ENCODE peak calls at places on chromosomes 1 and 21, in four cellular contexts. H, Q, E and W are unnamed samples. For H3K4me1, the result is how much of the 10 kb centered on the place peaks cover.

GRCh38 chr1:18946550-18947381 is 9.7 kb downstream of the IFFO2 start:
- DNase-seq in H (no peak), Q (no peak), E (no peak), W (no peak)

GRCh38 chr1:206935491-206936067 is 10.7 kb downstream of the PIGR start:
- DNase-seq in H (peak), Q (peak), E (peak), W (no peak)

GRCh38 chr21:38956791-38957571 is 151.3 kb downstream of the ETS2 start:
- DNase-seq in H (no peak), Q (peak), E (no peak), W (no peak)

GRCh38 chr1:187264995-187265602 is 436.4 kb downstream of the PLA2G4A start:
- DNase-seq in H (peak), Q (peak), E (no peak), W (no peak)

GRCh38 chr1:88052162-88052561 is 631.9 kb upstream of the PKN2 start:
- DNase-seq in H (no peak), Q (no peak), E (no peak), W (no peak)

GRCh38 chr1:28898267-28898955 is 16.0 kb upstream of the EPB41 start:
- DNase-seq in H (no peak), Q (no peak), E (no peak), W (no peak)

GRCh38 chr1:94723899-94724298 is 96.3 kb upstream of the SLC44A3 start:
- DNase-seq in H (no peak), Q (peak), E (no peak), W (no peak)

GRCh38 chr1:218778731-218779130 is 394.9 kb upstream of the LYPLAL1 start:
- DNase-seq in H (no peak), Q (no peak), E (no peak), W (no peak)

GRCh38 chr1:27868932-27869718 is 3.2 kb upstream of the THEMIS2 start:
- DNase-seq in H (no peak), Q (no peak), E (peak), W (no peak)

GRCh38 chr1:180083164-180083563 is 71.5 kb upstream of the QSOX1 start:
- DNase-seq in H (no peak), Q (peak), E (no peak), W (no peak)

GRCh38 chr1:42318601-42319000 is 16.4 kb downstream of the FOXJ3 start:
- DNase-seq in H (no peak), Q (no peak), E (no peak), W (no peak)

GRCh38 chr1:216566809-216567208 is 143.6 kb upstream of the USH2A start:
- DNase-seq in H (no peak), Q (peak), E (no peak), W (no peak)

GRCh38 chr21:46028547-46029200 is 47.1 kb downstream of the COL6A1 start:
- DNase-seq in H (no peak), Q (peak), E (no peak), W (no peak)

GRCh38 chr21:26840206-26840605 is 5.0 kb downstream of the ADAMTS1 start:
- DNase-seq in H (no peak), Q (no peak), E (no peak), W (no peak)

GRCh38 chr1:6954596-6954995 is 169.3 kb downstream of the CAMTA1 start:
- DNase-seq in H (no peak), Q (no peak), E (no peak), W (no peak)

GRCh38 chr1:226717256-226717909 is 21.7 kb downstream of the ITPKB start:
- DNase-seq in H (no peak), Q (no peak), E (peak), W (no peak)

GRCh38 chr1:24233684-24234600 is 46.9 kb upstream of the IFNLR1 start:
- DNase-seq in H (no peak), Q (peak), E (no peak), W (no peak)

GRCh38 chr1:58574816-58575215 is 2.2 kb downstream of the TACSTD2 start:
- DNase-seq in H (no peak), Q (no peak), E (no peak), W (no peak)

GRCh38 chr21:45370575-45370974 is 34.4 kb upstream of the COL18A1 start:
- DNase-seq in H (no peak), Q (no peak), E (no peak), W (no peak)

GRCh38 chr1:32205401-32206370 is at the start of gene IQCC:
- DNase-seq in H (peak), Q (peak), E (peak), W (peak)

GRCh38 chr1:47763456-47764171 is 233.6 kb downstream of the TRABD2B start:
- DNase-seq in H (peak), Q (peak), E (no peak), W (peak)

GRCh38 chr1:64900916-64901315 is 65.4 kb downstream of the JAK1 start:
- DNase-seq in H (no peak), Q (no peak), E (no peak), W (no peak)

GRCh38 chr1:208256091-208256490 is 11.9 kb upstream of the PLXNA2 start:
- DNase-seq in H (no peak), Q (no peak), E (no peak), W (no peak)

GRCh38 chr1:41846595-41846994 is 72.1 kb downstream of the HIVEP3 start:
- DNase-seq in H (no peak), Q (peak), E (no peak), W (no peak)

GRCh38 chr1:47837866-47838561 is 159.2 kb downstream of the TRABD2B start:
- DNase-seq in H (no peak), Q (no peak), E (peak), W (peak)

GRCh38 chr1:95951291-95951690 is 717.3 kb downstream of the RWDD3 start:
- DNase-seq in H (no peak), Q (no peak), E (no peak), W (no peak)

GRCh38 chr1:10534519-10534918 is 59.8 kb downstream of the PEX14 start:
- DNase-seq in H (no peak), Q (no peak), E (no peak), W (no peak)

GRCh38 chr1:10539411-10540043 is 64.8 kb downstream of the PEX14 start:
- DNase-seq in H (no peak), Q (peak), E (no peak), W (no peak)

GRCh38 chr1:10538608-10539355 is 64.0 kb downstream of the PEX14 start:
- DNase-seq in H (no peak), Q (peak), E (no peak), W (no peak)

GRCh38 chr1:10537082-10537766 is 62.5 kb downstream of the PEX14 start:
- DNase-seq in H (no peak), Q (peak), E (no peak), W (no peak)

DNA sequence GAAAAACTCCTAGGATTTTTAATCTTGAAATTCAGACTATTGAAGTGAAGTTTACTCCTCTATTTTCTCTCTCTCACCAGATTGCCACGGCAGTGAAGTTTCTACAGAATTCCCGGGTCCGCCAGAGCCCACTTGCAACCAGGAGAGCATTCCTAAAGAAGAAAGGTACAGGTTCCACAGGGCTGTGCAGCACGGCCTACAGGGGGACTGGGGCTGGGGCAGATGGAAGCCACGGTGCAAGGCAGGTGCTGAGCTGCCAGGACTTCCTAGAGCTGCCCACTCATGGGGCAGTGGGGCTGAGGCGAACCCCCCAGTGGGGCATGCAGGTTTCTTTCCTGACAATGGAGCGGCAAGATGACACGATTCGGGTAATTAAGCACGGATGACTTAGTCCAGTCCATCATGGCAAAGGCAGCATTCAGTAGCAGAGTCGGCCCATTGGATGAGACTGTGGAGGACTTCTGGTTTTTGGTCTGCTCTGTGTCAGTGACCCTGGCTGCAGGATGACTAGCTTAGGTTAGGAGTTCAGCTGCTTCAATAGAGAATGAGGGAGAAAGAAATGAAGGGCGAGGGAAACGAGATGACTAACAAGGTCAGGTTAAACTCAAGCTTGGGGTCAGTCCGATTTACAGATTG is 61.5 kb downstream of the PEX14 start:
- DNase-seq in H (no peak), Q (no peak), E (no peak), W (no peak)
- TF ChIP-seq CTCF in H (no peak), Q (no peak), E (no peak), W (no peak)

GRCh38 chr1:22687191-22687590 is 23.4 kb upstream of the EPHB2 start:
- DNase-seq in H (no peak), Q (peak), E (no peak), W (no peak)
- H3K4me1 ChIP-seq in H (under half), Q (under half), E (under half), W (under half)

GRCh38 chr1:57309608-57310007 is 114.3 kb downstream of the DAB1 start:
- DNase-seq in H (no peak), Q (no peak), E (no peak), W (no peak)
- H3K27ac ChIP-seq in H (no peak), Q (no peak), E (no peak), W (no peak)

GRCh38 chr1:22861764-22862440 is 110.8 kb downstream of the LACTBL1 start:
- DNase-seq in H (no peak), Q (peak), E (no peak), W (no peak)
- TF ChIP-seq CTCF in H (peak), Q (peak), E (peak), W (peak)

DNA sequence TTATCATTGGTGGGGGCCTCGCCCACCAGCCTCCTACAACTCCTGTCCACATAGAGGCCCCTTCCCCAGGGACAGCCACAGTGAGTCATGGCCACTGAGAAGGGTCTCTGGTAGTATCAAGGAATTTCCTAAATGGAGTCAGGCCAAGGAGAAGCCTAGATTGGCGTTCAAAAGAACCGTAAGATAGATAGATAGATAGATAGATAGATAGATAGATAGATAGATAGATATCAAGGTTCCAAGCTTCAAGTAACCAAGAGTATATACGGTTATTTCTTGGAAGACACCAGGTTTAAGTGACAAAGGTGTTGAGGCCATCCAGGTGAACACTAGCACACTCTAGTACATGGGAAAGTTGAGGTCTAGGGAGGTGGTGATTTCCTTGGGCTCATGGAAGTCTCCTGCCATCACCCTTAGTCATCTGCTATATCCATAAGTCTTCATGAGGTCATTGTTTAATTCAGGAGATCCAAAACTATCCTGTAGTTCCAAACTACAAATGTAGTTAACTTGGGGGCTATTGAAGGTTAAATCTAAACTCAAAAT is 121.5 kb downstream of the SYT2 start:
- DNase-seq in H (no peak), Q (no peak), E (no peak), W (no peak)
- H3K4me1 ChIP-seq in H (under half), Q (under half), E (under half), W (half or more)

GRCh38 chr1:183097438-183098051 is 74.3 kb downstream of the LAMC1 start:
- DNase-seq in H (no peak), Q (peak), E (no peak), W (no peak)
- H3K27ac ChIP-seq in H (no peak), Q (peak), E (peak), W (peak)

GRCh38 chr1:10788592-10789006 is 7.8 kb downstream of the CASZ1 start:
- DNase-seq in H (peak), Q (no peak), E (peak), W (no peak)
- TF ChIP-seq CTCF in H (peak), Q (peak), E (peak), W (no peak)

GRCh38 chr21:29074007-29074376 is 544 bp upstream of the CCT8 start:
- DNase-seq in H (no peak), Q (no peak), E (no peak), W (no peak)
- H3K4me1 ChIP-seq in H (under half), Q (under half), E (under half), W (under half)